ENCODE peak calls at places on chromosomes 3 and 15, in ten cellular contexts. Z, V, W, Y, C, H, B, J, P and Q are unnamed samples.

GRCh38 chr3:33639889-33640288 is 78.2 kb downstream of the CLASP2 start:
- DNase-seq in W (no peak), H (no peak), V (no peak), J (no peak), C (no peak), Y (no peak), B (no peak), Z (no peak), P (no peak), Q (no peak)

GRCh38 chr15:47184003-47184404 is 533.3 kb upstream of the SEMA6D start:
- DNase-seq in C (peak), W (no peak), Y (no peak), H (no peak), J (no peak), V (no peak), P (no peak), Z (peak), B (no peak), Q (no peak)

GRCh38 chr3:50405249-50405648 is 45.9 kb upstream of the TMEM115 start:
- DNase-seq in H (no peak), P (no peak), Z (peak), B (no peak), W (no peak), C (no peak), J (no peak), Y (peak), V (no peak), Q (no peak)

GRCh38 chr3:181484026-181484425 is 227.7 kb upstream of the SOX2 start:
- DNase-seq in J (no peak), B (no peak), Y (no peak), W (no peak), V (no peak), Z (no peak), C (no peak), P (no peak), H (no peak), Q (no peak)

GRCh38 chr15:100769043-100769974 is 110.3 kb upstream of the ALDH1A3 start:
- DNase-seq in P (peak), B (no peak), C (no peak), Y (no peak), J (peak), Z (no peak), W (no peak), V (no peak), H (peak), Q (no peak)

GRCh38 chr3:45537960-45538640 is 56.5 kb upstream of the LIMD1 start:
- DNase-seq in J (no peak), C (no peak), V (no peak), H (no peak), W (no peak), P (no peak), Y (peak), Z (no peak), B (no peak), Q (peak)

GRCh38 chr3:185176756-185177359 is 24.0 kb upstream of the C3orf70 start:
- DNase-seq in V (no peak), P (no peak), C (peak), B (peak), H (no peak), W (no peak), J (no peak), Z (peak), Y (peak), Q (no peak)

GRCh38 chr3:150346956-150347863 is 60.9 kb upstream of the TSC22D2 start:
- DNase-seq in Z (peak), C (no peak), B (no peak), H (no peak), W (no peak), V (no peak), J (no peak), Y (peak), P (no peak), Q (no peak)

GRCh38 chr3:49781415-49782199 is 4.7 kb downstream of the IP6K1 start:
- DNase-seq in J (peak), H (no peak), Z (no peak), V (no peak), Y (no peak), B (no peak), W (no peak), P (peak), C (peak), Q (no peak)

GRCh38 chr3:129268396-129268795 is 10.3 kb upstream of the HMCES start:
- DNase-seq in P (no peak), H (no peak), C (no peak), V (no peak), W (no peak), Z (no peak), J (no peak), B (no peak), Y (no peak), Q (no peak)

GRCh38 chr3:129259612-129260477 is 10.4 kb downstream of the COPG1 start:
- DNase-seq in Z (no peak), H (peak), P (no peak), Y (no peak), V (no peak), J (no peak), W (no peak), C (no peak), B (no peak), Q (no peak)

GRCh38 chr3:129261850-129262249 is 12.4 kb downstream of the COPG1 start:
- DNase-seq in W (no peak), B (no peak), V (no peak), H (peak), Y (no peak), J (no peak), Z (no peak), P (no peak), C (no peak), Q (no peak)

GRCh38 chr3:129260606-129261005 is 11.2 kb downstream of the COPG1 start:
- DNase-seq in Y (no peak), V (no peak), H (no peak), W (no peak), J (no peak), C (no peak), B (no peak), P (no peak), Z (no peak), Q (no peak)

DNA sequence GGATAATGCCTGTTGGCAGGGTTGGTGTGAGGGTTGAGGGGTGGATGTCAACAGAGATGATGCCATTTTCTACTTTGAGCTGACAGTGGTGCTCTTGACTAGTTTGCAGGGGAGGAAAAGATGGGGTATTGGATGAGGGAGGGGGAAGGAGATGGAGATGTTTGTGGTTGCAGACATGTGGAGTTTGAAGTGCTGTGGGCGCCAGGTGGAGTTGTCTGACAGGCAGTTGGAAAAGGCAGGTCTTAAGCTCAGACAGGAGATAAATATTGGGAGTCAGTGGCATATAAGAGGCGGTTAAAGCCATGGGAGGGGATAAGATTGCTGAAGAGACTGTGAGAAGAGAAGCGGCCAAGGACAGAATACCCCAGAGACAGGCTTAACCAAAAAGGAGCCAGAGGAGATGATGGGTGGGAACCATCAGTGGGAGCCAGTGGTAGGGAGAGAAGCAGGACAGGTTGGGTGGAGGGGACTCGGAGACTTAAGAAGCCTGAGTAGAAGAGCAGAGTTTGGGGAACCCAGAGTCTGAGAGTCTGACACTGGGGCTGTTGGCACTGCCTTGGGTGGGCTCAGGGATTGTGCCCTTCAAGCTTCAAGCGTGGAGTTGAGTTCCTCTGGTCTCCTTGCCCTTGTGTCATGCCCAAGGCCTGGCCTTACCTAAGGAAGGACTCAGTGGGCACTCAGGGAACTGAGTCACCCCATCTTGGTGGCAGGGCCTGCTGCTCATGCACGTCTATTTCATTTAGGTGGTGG is 13.9 kb downstream of the COPG1 start:
- DNase-seq in Y (no peak), P (no peak), Z (no peak), W (no peak), V (no peak), H (peak), C (no peak), J (peak), B (no peak), Q (no peak)
- H3K27ac ChIP-seq in Y (no peak), P (no peak), Z (no peak), W (no peak), V (no peak), H (no peak), C (no peak), J (no peak), B (no peak), Q (no peak)

DNA sequence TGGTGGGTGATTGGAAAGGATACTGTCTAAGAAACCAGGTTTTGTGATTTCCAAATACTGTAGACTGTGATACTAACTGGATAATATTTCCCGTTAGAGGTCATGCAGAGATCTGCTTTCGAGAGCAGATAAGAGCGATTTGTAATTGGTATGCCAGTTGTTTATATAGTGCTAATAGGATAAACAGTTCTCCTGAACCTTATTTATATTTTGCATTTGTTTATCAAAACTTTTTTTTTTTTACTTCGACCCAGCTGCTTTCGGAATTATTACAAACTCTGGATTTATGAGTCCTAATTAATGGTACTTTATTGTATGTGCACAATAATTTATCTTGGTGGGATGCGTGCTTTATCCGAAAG is 62.0 kb downstream of the SMAD6 start:
- DNase-seq in H (no peak), B (no peak), C (no peak), Y (no peak), V (no peak), J (no peak), P (no peak), Z (no peak), W (no peak), Q (no peak)
- H3K27ac ChIP-seq in H (peak), B (peak), C (no peak), Y (peak), V (peak), J (no peak), P (peak), Z (peak), W (peak), Q (peak)

DNA sequence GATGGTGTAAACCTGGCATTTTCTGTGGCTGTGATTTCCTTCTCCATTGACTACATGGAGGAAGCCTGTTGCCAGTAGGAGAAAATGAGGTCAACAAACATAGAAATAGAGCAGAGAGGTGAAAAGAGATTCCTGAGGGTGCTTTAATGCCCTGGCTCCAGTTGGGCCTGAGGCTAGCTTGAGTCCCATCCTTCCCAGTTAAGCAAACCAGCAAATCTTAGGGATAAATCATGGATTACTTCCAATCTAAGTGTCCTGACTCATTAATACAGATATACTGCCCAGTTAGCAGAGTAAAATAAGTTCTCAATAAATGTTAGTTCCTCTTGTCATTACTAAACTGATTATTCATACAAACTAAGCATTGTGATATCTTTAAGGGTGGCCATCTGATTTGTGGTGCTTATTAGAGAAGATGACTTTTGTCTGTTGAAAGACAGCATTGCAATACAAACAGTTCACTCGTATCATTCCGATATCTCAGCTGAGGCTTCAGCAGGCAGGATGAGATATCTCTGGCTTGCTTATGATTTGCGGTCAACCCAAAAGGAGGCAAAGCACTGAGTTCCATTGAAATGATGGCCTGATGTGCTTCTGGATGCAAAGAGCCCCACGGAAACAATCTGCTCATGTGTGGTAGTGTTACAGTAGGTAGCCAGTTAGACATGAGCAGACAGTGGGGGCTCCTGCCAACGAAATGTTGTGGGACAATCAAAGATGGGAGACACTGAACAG is 6.6 kb upstream of the STARD5 start:
- DNase-seq in C (no peak), H (no peak), B (no peak), J (no peak), V (no peak), W (no peak), P (no peak), Y (no peak), Z (peak), Q (no peak)
- H3K27ac ChIP-seq in C (no peak), H (no peak), B (no peak), J (no peak), V (no peak), W (no peak), P (no peak), Y (no peak), Z (no peak), Q (no peak)

GRCh38 chr15:61228025-61228901 is 839 bp downstream of the RORA start:
- DNase-seq in J (no peak), Y (peak), V (peak), P (no peak), C (peak), B (peak), H (no peak), Z (peak), W (no peak), Q (no peak)
- H3K27ac ChIP-seq in J (peak), Y (no peak), V (no peak), P (no peak), C (peak), B (peak), H (peak), Z (peak), W (no peak), Q (no peak)

GRCh38 chr3:196624008-196624790 is 15.3 kb upstream of the NRROS start:
- DNase-seq in J (no peak), C (no peak), Z (no peak), P (no peak), V (no peak), H (no peak), B (no peak), Y (no peak), W (peak), Q (no peak)
- H3K27ac ChIP-seq in J (peak), C (no peak), Z (no peak), P (peak), V (peak), H (peak), B (no peak), Y (no peak), W (peak), Q (peak)

GRCh38 chr15:57205999-57206398 is 170.3 kb upstream of the CGNL1 start:
- DNase-seq in W (no peak), Y (no peak), P (no peak), H (no peak), C (peak), Z (no peak), J (no peak), V (no peak), B (no peak), Q (no peak)

GRCh38 chr15:57201578-57201977 is 174.7 kb upstream of the CGNL1 start:
- DNase-seq in V (no peak), C (no peak), Y (no peak), W (no peak), Z (no peak), B (no peak), P (no peak), H (no peak), J (no peak), Q (no peak)

GRCh38 chr15:57198654-57199241 is 177.6 kb upstream of the CGNL1 start:
- DNase-seq in Z (no peak), J (no peak), Y (no peak), C (no peak), W (no peak), H (no peak), P (no peak), B (no peak), V (no peak), Q (no peak)

GRCh38 chr15:57205027-57205855 is 171.1 kb upstream of the CGNL1 start:
- DNase-seq in J (no peak), P (no peak), Z (no peak), Y (no peak), V (no peak), H (no peak), W (no peak), B (no peak), C (no peak), Q (no peak)

GRCh38 chr15:57203906-57204305 is 172.4 kb upstream of the CGNL1 start:
- DNase-seq in V (no peak), Z (no peak), W (no peak), J (no peak), Y (no peak), H (no peak), P (no peak), B (no peak), C (no peak), Q (no peak)
- H3K27ac ChIP-seq in V (no peak), Z (no peak), W (no peak), J (no peak), Y (no peak), H (no peak), P (no peak), B (no peak), C (no peak), Q (no peak)

DNA sequence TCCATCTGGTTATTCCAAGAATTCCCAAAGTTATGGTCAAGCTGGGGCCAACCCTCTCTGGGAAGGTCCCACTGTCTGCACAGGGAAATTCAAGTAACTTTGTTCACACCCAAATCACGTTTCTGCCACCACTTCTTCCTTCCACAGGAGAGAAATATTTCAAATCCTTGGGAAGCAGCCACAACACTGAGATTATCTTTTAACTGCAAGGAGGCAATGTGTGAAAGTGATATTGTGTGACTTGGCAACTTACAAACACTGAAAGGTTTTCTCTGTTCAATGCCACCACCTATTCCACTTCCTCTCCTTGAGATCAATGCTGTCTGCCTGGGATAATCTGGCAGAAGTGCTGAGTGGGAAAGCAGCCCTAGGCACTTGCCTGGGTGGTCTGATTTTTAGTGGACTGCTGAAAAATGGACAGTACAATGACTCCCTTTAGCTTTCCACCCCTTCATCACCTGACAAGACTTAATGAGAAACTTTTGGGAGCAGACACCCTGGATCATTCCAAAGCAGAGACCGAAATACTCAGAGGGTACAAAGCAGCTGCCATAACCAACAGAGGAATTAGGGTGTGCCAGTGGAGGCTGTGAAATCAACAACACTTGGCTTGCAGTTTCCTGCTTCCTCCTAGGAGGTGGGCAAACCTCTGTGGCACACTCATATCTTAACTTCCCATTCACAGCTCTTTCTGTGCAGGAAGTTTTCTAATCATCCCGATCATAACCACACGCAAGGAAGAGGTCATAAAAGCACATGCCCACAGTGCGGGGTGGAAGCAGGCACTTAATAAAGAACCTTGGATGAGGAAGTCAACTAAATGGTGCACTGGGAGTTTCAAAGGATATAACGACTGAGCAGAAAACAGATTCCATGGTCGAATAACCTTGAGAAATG is 5.4 kb downstream of the SCAMP2 start:
- DNase-seq in C (no peak), P (peak), H (no peak), Y (no peak), B (no peak), V (peak), W (no peak), J (no peak), Z (no peak), Q (peak)
- H3K27ac ChIP-seq in C (no peak), P (peak), H (peak), Y (no peak), B (no peak), V (peak), W (peak), J (peak), Z (no peak), Q (peak)